ENCODE peak calls at places on chromosomes 6 and 20, in five cellular contexts. I, F, V, C and A are unnamed samples.

GRCh38 chr6:13331516-13332348 is 3.4 kb upstream of the TBC1D7 start:
- DNase-seq in F (no peak), I (no peak), V (peak), C (peak), A (no peak)

GRCh38 chr20:41293269-41294037 is 24.1 kb downstream of the ZHX3 start:
- DNase-seq in F (peak), I (no peak), V (no peak), C (peak), A (no peak)

GRCh38 chr6:52574709-52575489 is 2.0 kb downstream of the TRAM2 start:
- DNase-seq in I (peak), V (peak), F (no peak), C (peak), A (peak)

GRCh38 chr20:46984391-46984790 is 89.7 kb downstream of the EYA2 start:
- DNase-seq in V (no peak), I (no peak), C (peak), F (no peak), A (no peak)

GRCh38 chr20:1373614-1374013 is 19.2 kb downstream of the FKBP1A start:
- DNase-seq in C (no peak), F (peak), I (no peak), V (no peak), A (no peak)

GRCh38 chr6:111861321-111861938 is 11.8 kb downstream of the FYN start:
- DNase-seq in F (no peak), V (no peak), C (no peak), I (no peak), A (no peak)

GRCh38 chr20:45306431-45306982 is at the start of gene RBPJL:
- DNase-seq in V (peak), I (peak), F (no peak), C (no peak), A (peak)

GRCh38 chr20:53750827-53751393 is 157.3 kb upstream of the ZNF217 start:
- DNase-seq in V (no peak), I (no peak), F (peak), C (peak), A (no peak)

GRCh38 chr6:29926081-29926794 is 16.1 kb upstream of the HLA-A start:
- DNase-seq in C (peak), V (no peak), I (peak), F (no peak), A (no peak)

GRCh38 chr6:21220271-21220987 is 373.1 kb upstream of the SOX4 start:
- DNase-seq in C (no peak), I (no peak), F (no peak), V (no peak), A (no peak)

GRCh38 chr20:298755-299391 is 1.5 kb downstream of the ZCCHC3 start:
- DNase-seq in C (no peak), F (no peak), I (no peak), V (no peak), A (no peak)

GRCh38 chr6:33633462-33634158 is 12.5 kb downstream of the ITPR3 start:
- DNase-seq in F (no peak), V (peak), I (no peak), C (peak), A (peak)

GRCh38 chr6:155121699-155122098 is 126.6 kb downstream of the TIAM2 start:
- DNase-seq in I (no peak), V (no peak), C (no peak), F (peak), A (no peak)

GRCh38 chr6:13243033-13243432 is 85.3 kb downstream of the TBC1D7 start:
- DNase-seq in I (no peak), C (peak), V (no peak), F (no peak), A (no peak)

GRCh38 chr20:32027653-32028052 is 17.4 kb downstream of the CCM2L start:
- DNase-seq in I (no peak), F (no peak), V (no peak), C (no peak), A (no peak)